ENCODE peak calls at places on chromosomes 5 and 9, in four cellular contexts. D is brain microvascular endothelial cell, U is uterus, X is OCI-LY7. Q is an unnamed sample.

GRCh38 chr9:29659014-29659413 is 2085.7 kb upstream of the C9orf72 start:
- DNase-seq in D (no peak), U (no peak), X (no peak), Q (no peak)

GRCh38 chr5:154603978-154604679 is 126.1 kb upstream of the HAND1 start:
- DNase-seq in D (peak; percentile 1), U (no peak), X (no peak), Q (no peak)

GRCh38 chr5:137887831-137888230 is 1.4 kb upstream of the PKD2L2 start:
- DNase-seq in D (no peak), U (no peak), X (no peak), Q (no peak)

GRCh38 chr9:121281614-121282291 is 13.8 kb downstream of the GSN start:
- DNase-seq in D (no peak), U (peak; percentile 94), X (no peak), Q (no peak)

GRCh38 chr5:123350744-123351143 is 72.5 kb downstream of the CEP120 start:
- DNase-seq in D (no peak), U (no peak), X (no peak), Q (no peak)

GRCh38 chr9:38318755-38319495 is 73.6 kb upstream of the ALDH1B1 start:
- DNase-seq in D (peak; percentile 11), U (no peak), X (no peak), Q (no peak)

GRCh38 chr5:72228957-72229356 is 91.1 kb downstream of the MRPS27 start:
- DNase-seq in D (no peak), U (no peak), X (no peak), Q (no peak)

GRCh38 chr5:92801921-92802320 is 779.1 kb downstream of the NR2F1-AS1 start:
- DNase-seq in D (peak; percentile 20), U (no peak), X (no peak), Q (no peak)

GRCh38 chr5:150034677-150035076 is 34.1 kb downstream of the HMGXB3 start:
- DNase-seq in D (peak; percentile 70), U (no peak), X (no peak), Q (peak; percentile 63)

GRCh38 chr5:57447656-57448055 is 35.0 kb downstream of the ACTBL2 start:
- DNase-seq in D (peak; percentile 28), U (no peak), X (no peak), Q (peak; percentile 27)

GRCh38 chr5:171418982-171419662 is at the start of gene FGF18:
- DNase-seq in D (peak; percentile 55), U (no peak), X (peak; percentile 49), Q (no peak)

GRCh38 chr9:8961186-8961666 is 1161.6 kb upstream of the DMAC1 start:
- DNase-seq in D (no peak), U (no peak), X (no peak), Q (no peak)

GRCh38 chr5:87300744-87301143 is 33.1 kb downstream of the RASA1 start:
- DNase-seq in D (peak; percentile 95), U (no peak), X (no peak), Q (peak; percentile 70)

GRCh38 chr5:50564079-50564478 is 102.4 kb upstream of the PARP8 start:
- DNase-seq in D (peak; percentile 3), U (no peak), X (no peak), Q (no peak)

GRCh38 chr5:80915716-80916115 is 44.4 kb upstream of the RASGRF2 start:
- DNase-seq in D (peak; percentile 20), U (no peak), X (no peak), Q (peak; percentile 17)

GRCh38 chr5:68246802-68247201 is 31.2 kb downstream of the PIK3R1 start:
- DNase-seq in D (no peak), U (no peak), X (peak; percentile 6), Q (no peak)

GRCh38 chr9:34675874-34676273 is 13.4 kb upstream of the CCL27 start:
- DNase-seq in D (no peak), U (no peak), X (no peak), Q (no peak)

GRCh38 chr5:83552275-83552674 is 80.7 kb downstream of the VCAN start:
- DNase-seq in D (no peak), U (no peak), X (no peak), Q (no peak)

GRCh38 chr9:136304456-136304855 is 562 bp upstream of the CCDC187 start:
- DNase-seq in D (no peak), U (no peak), X (no peak), Q (no peak)

GRCh38 chr9:136303825-136304416 is at the start of gene CCDC187:
- DNase-seq in D (no peak), U (no peak), X (no peak), Q (no peak)

GRCh38 chr9:136303066-136303824 is 649 bp downstream of the CCDC187 start:
- DNase-seq in D (no peak), U (no peak), X (no peak), Q (no peak)

GRCh38 chr9:136300866-136301265 is 3.0 kb downstream of the CCDC187 start:
- DNase-seq in D (no peak), U (no peak), X (no peak), Q (no peak)

GRCh38 chr9:136302527-136302926 is 1.4 kb downstream of the CCDC187 start:
- DNase-seq in D (no peak), U (no peak), X (no peak), Q (no peak)
- H3K4me3 ChIP-seq in D (no peak overlapping the region), U (no peak overlapping the region), X (no peak overlapping the region), Q (no peak overlapping the region)

DNA sequence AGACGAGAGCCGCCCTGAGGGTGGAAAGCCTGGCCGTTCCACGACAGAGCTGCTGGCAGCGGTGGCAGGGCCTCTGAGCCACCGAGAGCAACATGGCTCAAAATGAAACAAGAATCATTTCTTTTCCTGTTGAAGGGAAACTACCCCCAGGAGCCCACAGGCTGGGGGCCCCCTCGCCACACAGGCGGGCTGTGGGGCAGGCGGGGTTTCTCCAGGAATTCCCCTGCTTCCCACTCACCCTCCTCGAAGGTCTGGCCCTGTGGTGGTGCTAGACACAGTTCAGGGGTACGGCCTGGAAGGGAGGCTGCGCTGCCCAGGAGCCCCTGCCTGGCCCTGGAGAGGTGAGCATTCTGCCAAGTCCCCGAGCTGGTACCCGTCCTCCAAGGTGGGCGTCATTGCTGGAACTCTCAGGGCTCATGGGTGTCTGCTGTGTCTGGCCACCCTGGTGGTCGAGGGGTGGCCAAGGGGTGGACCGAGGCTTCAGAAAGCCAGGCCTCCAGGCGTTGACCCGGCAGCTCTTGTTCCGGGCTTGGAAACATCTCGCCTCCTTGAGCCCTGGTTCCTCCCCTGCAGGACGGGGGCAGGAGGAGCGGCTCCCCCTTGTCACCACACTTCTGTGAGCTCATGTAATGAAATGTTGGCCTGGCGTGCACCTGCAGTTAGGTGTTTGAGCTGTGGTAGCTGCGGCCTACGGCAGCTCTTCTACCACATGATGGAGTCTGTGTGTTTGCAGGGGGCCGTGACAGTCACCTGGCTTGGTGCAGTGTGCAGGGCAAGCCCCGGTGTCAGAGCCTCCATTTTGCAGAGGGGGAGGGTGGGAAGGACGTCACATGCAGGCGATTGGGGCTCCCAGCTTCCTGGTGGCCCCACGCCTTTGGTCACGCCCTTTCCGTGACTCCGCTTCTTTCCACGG is 65.3 kb downstream of the RXRA start:
- DNase-seq in D (no peak), U (no peak), X (no peak), Q (no peak)
- H3K4me3 ChIP-seq in D (no peak overlapping the region), U (no peak overlapping the region), X (no peak overlapping the region), Q (no peak overlapping the region)

GRCh38 chr5:33398501-33398900 is 42.3 kb upstream of the TARS1 start:
- DNase-seq in D (no peak), U (no peak), X (no peak), Q (no peak)

GRCh38 chr5:33400675-33401074 is 40.1 kb upstream of the TARS1 start:
- DNase-seq in D (no peak), U (no peak), X (peak; percentile 39), Q (no peak)

GRCh38 chr5:33403187-33403586 is 37.6 kb upstream of the TARS1 start:
- DNase-seq in D (no peak), U (no peak), X (no peak), Q (no peak)

DNA sequence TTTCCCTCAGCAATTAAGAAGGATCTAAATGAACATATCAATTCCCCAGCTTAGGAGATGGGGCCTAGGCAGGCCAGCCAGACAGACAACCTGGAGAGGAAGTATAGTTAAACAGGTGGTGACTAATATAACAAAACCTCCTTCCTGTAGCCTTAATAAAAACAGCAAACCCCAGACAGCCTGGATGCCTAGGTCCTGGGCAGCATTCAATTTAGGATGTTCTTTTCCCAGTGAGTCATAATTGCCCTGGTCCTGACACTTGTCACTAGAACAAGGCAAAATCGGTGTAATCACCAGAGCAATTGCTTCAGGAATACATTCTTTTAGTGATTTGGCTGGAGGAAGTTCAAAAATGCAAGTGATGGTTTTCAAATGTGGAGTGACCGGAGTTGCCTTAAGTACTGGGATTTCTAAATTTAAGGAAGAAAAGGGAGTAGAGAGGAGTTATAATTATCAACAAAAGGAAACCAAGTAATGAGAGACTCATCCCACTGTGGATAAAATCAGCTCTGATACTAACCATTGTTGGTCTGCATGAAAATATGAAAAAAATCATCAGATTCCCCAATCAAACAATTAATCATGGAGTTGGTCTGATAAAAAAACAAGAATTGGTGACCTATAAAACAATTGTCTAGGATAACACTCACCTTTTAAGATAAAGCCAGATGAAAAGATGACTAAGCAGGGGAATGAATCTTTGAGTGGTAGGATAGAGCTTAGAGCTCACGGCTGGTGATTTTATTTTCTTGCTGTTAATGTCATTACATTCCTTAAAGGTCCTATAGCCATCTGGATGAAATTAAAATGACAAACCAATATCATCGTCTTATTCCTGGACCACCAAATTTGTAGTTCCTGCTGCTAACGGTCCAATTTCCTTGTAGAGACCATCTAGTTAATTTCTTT is 39.0 kb upstream of the TARS1 start:
- DNase-seq in D (peak; percentile 48), U (no peak), X (no peak), Q (peak; percentile 42)
- H3K4me3 ChIP-seq in D (no peak overlapping the region), U (no peak overlapping the region), X (peak overlapping the region; percentile 23), Q (no peak overlapping the region)

DNA sequence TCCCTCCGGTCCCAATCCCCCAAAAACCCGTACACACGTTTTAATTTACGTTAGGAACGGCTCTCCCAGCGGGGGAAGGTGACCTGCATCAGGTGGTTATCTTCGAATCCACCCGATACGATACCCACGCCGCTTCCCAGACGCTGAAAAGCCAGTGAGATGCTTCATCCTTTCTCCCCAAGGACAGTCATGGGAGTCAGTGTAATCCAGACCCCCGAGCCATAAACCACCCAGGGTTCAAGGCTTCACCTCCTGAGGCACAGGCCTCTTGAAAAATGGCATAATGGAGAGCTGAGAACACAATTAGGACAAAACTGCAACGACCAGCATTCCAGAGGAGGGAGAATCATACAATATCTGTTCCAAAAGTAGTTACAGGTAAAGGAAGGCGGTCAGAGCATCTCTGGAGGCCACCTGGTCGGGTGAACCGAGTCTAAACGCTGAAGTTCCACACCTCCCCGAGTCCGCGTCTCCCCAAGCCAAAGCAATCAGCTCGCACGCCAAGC is 841 bp downstream of the FAM169A start:
- DNase-seq in D (no peak), U (no peak), X (no peak), Q (no peak)
- H3K4me3 ChIP-seq in D (peak overlapping the region; percentile 60), U (peak overlapping the region; percentile 52), X (no peak overlapping the region), Q (peak overlapping the region; percentile 45)

GRCh38 chr5:177099422-177100093 is 12.8 kb downstream of the FGFR4 start:
- DNase-seq in D (no peak), U (no peak), X (peak; percentile 49), Q (no peak)
- H3K4me3 ChIP-seq in D (no peak overlapping the region), U (no peak overlapping the region), X (no peak overlapping the region), Q (no peak overlapping the region)

DNA sequence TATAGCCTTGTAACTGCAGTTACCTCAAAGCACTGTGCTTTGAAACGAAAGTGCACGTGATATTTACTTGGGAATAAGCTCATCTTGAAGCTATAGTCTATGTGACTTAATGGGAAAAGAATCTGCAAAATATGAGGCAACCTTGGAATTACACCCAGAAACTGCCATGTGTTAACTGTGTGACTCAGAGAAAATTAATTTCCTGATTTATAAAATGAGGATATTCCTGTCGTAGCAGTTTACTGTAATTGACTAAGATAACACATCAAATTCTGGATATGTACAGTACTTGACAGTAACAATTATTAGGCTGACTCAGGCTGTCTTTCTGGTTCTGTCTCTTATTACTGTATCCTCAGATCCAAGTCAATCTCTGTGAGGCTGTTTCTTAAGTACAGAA is 1079.9 kb upstream of the ACO1 start:
- DNase-seq in D (peak; percentile 12), U (no peak), X (no peak), Q (no peak)
- H3K4me3 ChIP-seq in D (no peak overlapping the region), U (no peak overlapping the region), X (no peak overlapping the region), Q (no peak overlapping the region)